ENCODE peak calls at places on chromosomes 6 and 20, in seven cellular contexts. X, F, P, D, B, U and H are unnamed samples.

GRCh38 chr20:32135983-32136515 is 26.5 kb downstream of the TM9SF4 start:
- DNase-seq in D (no peak), B (no peak), P (no peak), U (no peak), X (no peak), F (no peak), H (no peak)

GRCh38 chr20:19602660-19603389 is 155.2 kb upstream of the RIN2 start:
- DNase-seq in P (no peak), F (no peak), B (no peak), D (no peak), U (no peak), X (no peak), H (no peak)

GRCh38 chr6:152206072-152206818 is 398.8 kb downstream of the ESR1 start:
- DNase-seq in F (peak), P (peak), U (peak), X (peak), D (peak), B (peak), H (no peak)

GRCh38 chr6:87553159-87553765 is 36.5 kb downstream of the RARS2 start:
- DNase-seq in X (no peak), B (peak), U (peak), F (no peak), P (no peak), D (no peak), H (no peak)

GRCh38 chr6:144413418-144413817 is 128.3 kb downstream of the UTRN start:
- DNase-seq in X (no peak), P (no peak), D (no peak), B (no peak), F (no peak), U (peak), H (no peak)

GRCh38 chr6:90184334-90185298 is 112.0 kb downstream of the BACH2 start:
- DNase-seq in D (no peak), U (peak), F (no peak), B (no peak), X (no peak), P (peak), H (no peak)

GRCh38 chr20:19129976-19130612 is 82.3 kb upstream of the SLC24A3 start:
- DNase-seq in D (no peak), U (no peak), F (no peak), X (no peak), P (no peak), B (no peak), H (no peak)

GRCh38 chr6:28922841-28923317 is 906 bp downstream of the TRIM27 start:
- DNase-seq in X (peak), P (peak), U (peak), B (peak), D (no peak), F (no peak), H (no peak)

GRCh38 chr6:4732691-4733315 is 43.4 kb upstream of the CDYL start:
- DNase-seq in D (peak), U (peak), F (peak), B (peak), P (peak), X (peak), H (peak)

GRCh38 chr20:54622338-54623280 is 147.2 kb downstream of the DOK5 start:
- DNase-seq in X (no peak), B (peak), P (no peak), D (no peak), U (peak), F (no peak), H (no peak)

GRCh38 chr6:17536586-17536985 is 63.5 kb upstream of the FAM8A1 start:
- DNase-seq in X (no peak), B (no peak), D (no peak), P (no peak), F (no peak), U (no peak), H (no peak)

GRCh38 chr20:1377984-1378742 is 14.7 kb downstream of the FKBP1A start:
- DNase-seq in D (no peak), F (no peak), X (no peak), B (peak), P (no peak), U (peak), H (no peak)

GRCh38 chr6:109015185-109015584 is 79.5 kb downstream of the SESN1 start:
- DNase-seq in X (no peak), D (no peak), B (no peak), U (no peak), F (no peak), P (no peak), H (no peak)

GRCh38 chr6:11585426-11586016 is 48.0 kb downstream of the TMEM170B start:
- DNase-seq in X (peak), D (no peak), F (no peak), B (peak), P (peak), U (peak), H (no peak)

GRCh38 chr6:136962661-136963060 is 40.6 kb downstream of the SLC35D3 start:
- DNase-seq in X (peak), B (no peak), P (peak), F (peak), U (no peak), D (no peak), H (no peak)

GRCh38 chr6:22512716-22513452 is 56.5 kb upstream of the HDGFL1 start:
- DNase-seq in D (no peak), U (peak), X (no peak), B (no peak), P (no peak), F (no peak), H (no peak)

GRCh38 chr6:144447487-144447886 is 162.4 kb downstream of the UTRN start:
- DNase-seq in F (no peak), B (peak), P (no peak), X (no peak), D (no peak), U (peak), H (peak)

GRCh38 chr6:53894086-53894485 is 99.3 kb downstream of the LRRC1 start:
- DNase-seq in P (no peak), D (no peak), U (peak), F (no peak), X (no peak), B (peak), H (no peak)

GRCh38 chr6:85129881-85130280 is 320.0 kb upstream of the NT5E start:
- DNase-seq in X (no peak), B (peak), P (no peak), U (peak), F (no peak), D (no peak), H (no peak)

GRCh38 chr6:85126448-85127178 is 323.3 kb upstream of the NT5E start:
- DNase-seq in F (peak), P (peak), B (peak), U (peak), D (peak), X (peak), H (no peak)

GRCh38 chr6:85124472-85125428 is 325.1 kb upstream of the NT5E start:
- DNase-seq in F (no peak), X (no peak), B (peak), D (no peak), P (no peak), U (peak), H (no peak)

GRCh38 chr6:85127696-85128225 is 322.1 kb upstream of the NT5E start:
- DNase-seq in P (no peak), F (no peak), X (no peak), D (no peak), B (no peak), U (no peak), H (no peak)

DNA sequence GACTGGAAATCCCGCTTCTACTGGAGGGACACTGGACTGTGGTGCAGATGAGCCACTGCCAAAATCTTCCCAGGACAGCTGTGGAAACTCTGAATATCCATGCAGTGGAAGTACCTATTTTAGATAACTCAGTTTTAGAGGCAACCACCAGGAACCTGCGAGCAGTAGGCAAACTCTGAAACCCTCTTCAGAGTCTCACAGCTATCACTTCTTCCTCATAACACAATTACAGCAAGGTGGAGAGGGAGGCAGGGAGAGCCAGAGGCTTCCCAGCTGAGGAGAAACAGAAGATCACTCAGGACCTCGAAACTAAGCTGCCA is 322.7 kb upstream of the NT5E start:
- DNase-seq in D (no peak), X (no peak), B (no peak), P (no peak), F (no peak), U (no peak), H (no peak)
- TF ChIP-seq CTCF in D (no peak), X (no peak), B (no peak), P (no peak), F (no peak), U (no peak), H (no peak)

GRCh38 chr6:95686272-95686671 is 108.9 kb downstream of the MANEA start:
- DNase-seq in X (no peak), P (no peak), F (no peak), B (no peak), D (no peak), U (no peak), H (no peak)
- TF ChIP-seq CTCF in X (no peak), P (no peak), F (peak), B (no peak), D (no peak), U (no peak), H (no peak)

GRCh38 chr20:60203451-60203850 is 245.2 kb downstream of the CDH26 start:
- DNase-seq in U (no peak), D (no peak), X (no peak), P (no peak), F (no peak), B (peak), H (no peak)

GRCh38 chr20:60209048-60209447 is 250.8 kb downstream of the CDH26 start:
- DNase-seq in U (no peak), D (no peak), F (no peak), X (no peak), B (no peak), P (no peak), H (no peak)

GRCh38 chr20:60202046-60202445 is 243.8 kb downstream of the CDH26 start:
- DNase-seq in P (no peak), F (no peak), X (no peak), U (no peak), D (peak), B (no peak), H (no peak)

GRCh38 chr20:60204601-60205000 is 246.4 kb downstream of the CDH26 start:
- DNase-seq in B (no peak), X (no peak), F (no peak), D (no peak), P (no peak), U (no peak), H (no peak)

DNA sequence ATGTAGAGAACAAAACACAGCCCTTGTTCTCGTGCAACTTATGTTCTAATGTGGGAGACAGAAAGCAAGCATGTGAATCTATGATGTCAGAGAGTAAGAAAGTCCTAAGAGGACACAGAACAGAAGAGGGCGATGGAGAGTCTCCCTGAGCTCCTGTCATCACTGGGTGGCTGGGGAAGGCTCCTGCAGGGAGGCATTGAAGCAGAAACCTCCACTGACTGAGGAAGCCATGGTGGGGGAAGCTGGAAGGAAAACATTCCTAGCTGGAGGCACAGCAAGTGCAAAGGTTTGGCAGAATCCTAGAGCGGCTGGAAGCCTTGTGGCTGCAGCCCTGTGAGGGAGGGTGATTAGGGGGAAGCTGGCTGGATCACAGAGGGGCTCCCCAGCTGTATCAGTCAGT is 248.0 kb downstream of the CDH26 start:
- DNase-seq in U (peak), B (peak), X (peak), F (peak), D (no peak), P (peak), H (no peak)
- TF ChIP-seq CTCF in U (peak), B (peak), X (peak), F (peak), D (peak), P (peak), H (peak)

DNA sequence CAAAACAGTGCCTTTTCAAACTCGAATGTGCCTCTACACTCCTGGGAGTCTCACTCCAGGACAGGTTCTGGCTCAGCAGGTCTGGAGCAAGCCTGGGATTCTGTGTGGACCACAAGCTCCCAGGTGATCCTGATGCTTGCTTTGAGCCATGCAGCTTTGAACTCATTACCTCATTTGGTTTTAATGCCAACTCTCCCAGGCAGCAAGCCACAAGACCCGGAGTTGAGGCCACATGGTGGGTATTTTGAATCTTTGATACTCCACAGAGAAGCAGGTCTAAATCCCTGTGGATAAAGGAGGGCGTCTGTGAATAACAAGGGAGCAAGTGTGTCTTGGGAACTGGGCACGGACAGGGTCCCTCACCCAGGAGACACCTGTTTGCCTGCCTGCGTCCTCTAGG is 205.4 kb upstream of the CST7 start:
- DNase-seq in X (no peak), D (no peak), P (no peak), B (no peak), U (no peak), F (peak), H (no peak)
- TF ChIP-seq CTCF in X (no peak), D (no peak), P (no peak), B (no peak), U (no peak), F (no peak), H (no peak)

GRCh38 chr6:20875369-20875963 is 341.2 kb downstream of the CDKAL1 start:
- DNase-seq in P (peak), B (peak), U (peak), X (peak), F (no peak), D (no peak), H (no peak)
- TF ChIP-seq CTCF in P (peak), B (peak), U (peak), X (peak), F (peak), D (peak), H (peak)

DNA sequence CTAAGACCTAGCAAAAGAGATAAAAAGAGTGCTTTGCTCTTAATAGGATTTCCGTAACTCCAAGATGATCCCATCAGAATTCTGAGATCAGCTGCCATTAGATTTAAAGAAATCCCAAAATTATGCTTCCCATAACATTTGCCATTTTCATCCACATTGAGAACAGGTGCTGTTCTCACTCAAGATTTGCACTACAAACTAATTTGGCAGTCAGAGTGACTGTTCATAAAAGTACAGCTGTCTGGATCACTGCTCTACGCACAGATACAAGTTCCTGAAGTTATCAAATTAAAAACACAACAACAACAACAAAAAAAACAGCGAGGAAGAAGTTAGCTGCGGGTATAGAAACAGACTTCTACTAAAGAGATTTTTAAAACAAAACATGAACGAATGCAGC is 58.1 kb downstream of the ASCC3 start:
- DNase-seq in P (no peak), X (no peak), U (no peak), F (no peak), D (no peak), B (no peak), H (no peak)
- TF ChIP-seq CTCF in P (no peak), X (no peak), U (no peak), F (no peak), D (no peak), B (no peak), H (no peak)

GRCh38 chr6:79586548-79586947 is 44.6 kb upstream of the SH3BGRL2 start:
- DNase-seq in X (peak), U (peak), D (no peak), F (peak), P (peak), B (peak), H (no peak)
- TF ChIP-seq CTCF in X (peak), U (peak), D (no peak), F (peak), P (peak), B (peak), H (peak)